ENCODE peak calls at places on chromosomes 13 and 19, in eight cellular contexts. One of them, this sample, is unnamed.

GRCh38 chr13:112998506-112999280 is 29.7 kb downstream of the MCF2L start:
- DNase-seq in nephron progenitor cell: no peak
- DNase-seq in sigmoid colon: no peak
- DNase-seq in ovary: peak; percentile 66
- DNase-seq in B cell: no peak
- DNase-seq in tibial artery: no peak
- DNase-seq in thyroid gland: no peak
- DNase-seq in astrocyte: no peak
- DNase-seq in this sample: no peak

GRCh38 chr13:30143671-30144400 is 163.5 kb downstream of the KATNAL1 start:
- DNase-seq in nephron progenitor cell: no peak
- DNase-seq in sigmoid colon: no peak
- DNase-seq in ovary: no peak
- DNase-seq in B cell: no peak
- DNase-seq in tibial artery: no peak
- DNase-seq in thyroid gland: no peak
- DNase-seq in astrocyte: peak; percentile 52
- DNase-seq in this sample: no peak

GRCh38 chr13:20873348-20873747 is 29.2 kb downstream of the XPO4 start:
- DNase-seq in nephron progenitor cell: no peak
- DNase-seq in sigmoid colon: no peak
- DNase-seq in ovary: no peak
- DNase-seq in B cell: no peak
- DNase-seq in tibial artery: no peak
- DNase-seq in thyroid gland: no peak
- DNase-seq in astrocyte: peak; percentile 60
- DNase-seq in this sample: no peak

GRCh38 chr13:41610426-41610825 is 153.1 kb downstream of the RGCC start:
- DNase-seq in nephron progenitor cell: no peak
- DNase-seq in sigmoid colon: no peak
- DNase-seq in ovary: no peak
- DNase-seq in B cell: no peak
- DNase-seq in tibial artery: no peak
- DNase-seq in thyroid gland: peak; percentile 59
- DNase-seq in astrocyte: peak; percentile 93
- DNase-seq in this sample: no peak

GRCh38 chr19:29510701-29511265 is 15.0 kb upstream of the VSTM2B start:
- DNase-seq in nephron progenitor cell: peak; percentile 28
- DNase-seq in sigmoid colon: peak; percentile 40
- DNase-seq in ovary: no peak
- DNase-seq in B cell: no peak
- DNase-seq in tibial artery: no peak
- DNase-seq in thyroid gland: no peak
- DNase-seq in astrocyte: no peak
- DNase-seq in this sample: no peak

GRCh38 chr13:27792393-27793218 is at the start of gene GSX1:
- DNase-seq in nephron progenitor cell: peak; percentile 90
- DNase-seq in sigmoid colon: no peak
- DNase-seq in ovary: peak; percentile 61
- DNase-seq in B cell: no peak
- DNase-seq in tibial artery: no peak
- DNase-seq in thyroid gland: peak; percentile 68
- DNase-seq in astrocyte: peak; percentile 63
- DNase-seq in this sample: peak; percentile 19

GRCh38 chr19:15195381-15195964 is 5.3 kb downstream of the NOTCH3 start:
- DNase-seq in nephron progenitor cell: peak; percentile 74
- DNase-seq in sigmoid colon: no peak
- DNase-seq in ovary: peak; percentile 50
- DNase-seq in B cell: no peak
- DNase-seq in tibial artery: peak; percentile 97
- DNase-seq in thyroid gland: peak; percentile 72
- DNase-seq in astrocyte: peak; percentile 42
- DNase-seq in this sample: no peak

GRCh38 chr13:31072041-31072440 is 89.7 kb downstream of the HSPH1 start:
- DNase-seq in nephron progenitor cell: no peak
- DNase-seq in sigmoid colon: no peak
- DNase-seq in ovary: no peak
- DNase-seq in B cell: no peak
- DNase-seq in tibial artery: no peak
- DNase-seq in thyroid gland: no peak
- DNase-seq in astrocyte: peak; percentile 27
- DNase-seq in this sample: no peak

GRCh38 chr13:77832339-77833100 is 86.1 kb downstream of the EDNRB start:
- DNase-seq in nephron progenitor cell: no peak
- DNase-seq in sigmoid colon: no peak
- DNase-seq in ovary: no peak
- DNase-seq in B cell: no peak
- DNase-seq in tibial artery: no peak
- DNase-seq in thyroid gland: no peak
- DNase-seq in astrocyte: peak; percentile 26
- DNase-seq in this sample: no peak

GRCh38 chr13:30051531-30052060 is 201.2 kb upstream of the UBL3 start:
- DNase-seq in nephron progenitor cell: no peak
- DNase-seq in sigmoid colon: no peak
- DNase-seq in ovary: no peak
- DNase-seq in B cell: no peak
- DNase-seq in tibial artery: no peak
- DNase-seq in thyroid gland: no peak
- DNase-seq in astrocyte: no peak
- DNase-seq in this sample: no peak

GRCh38 chr13:113762075-113762474 is 3.0 kb downstream of the TMEM255B start:
- DNase-seq in nephron progenitor cell: no peak
- DNase-seq in sigmoid colon: no peak
- DNase-seq in ovary: no peak
- DNase-seq in B cell: no peak
- DNase-seq in tibial artery: no peak
- DNase-seq in thyroid gland: no peak
- DNase-seq in astrocyte: no peak
- DNase-seq in this sample: no peak

GRCh38 chr13:99434258-99434788 is 66.9 kb upstream of the TM9SF2 start:
- DNase-seq in nephron progenitor cell: no peak
- DNase-seq in sigmoid colon: no peak
- DNase-seq in ovary: no peak
- DNase-seq in B cell: peak; percentile 64
- DNase-seq in tibial artery: no peak
- DNase-seq in thyroid gland: no peak
- DNase-seq in astrocyte: no peak
- DNase-seq in this sample: no peak

GRCh38 chr13:113083402-113084061 is 22.1 kb upstream of the F7 start:
- DNase-seq in nephron progenitor cell: no peak
- DNase-seq in sigmoid colon: no peak
- DNase-seq in ovary: no peak
- DNase-seq in B cell: no peak
- DNase-seq in tibial artery: no peak
- DNase-seq in thyroid gland: peak; percentile 95
- DNase-seq in astrocyte: peak; percentile 12
- DNase-seq in this sample: peak; percentile 55

GRCh38 chr13:98142427-98143156 is at the start of gene FARP1:
- DNase-seq in nephron progenitor cell: peak; percentile 85
- DNase-seq in sigmoid colon: peak; percentile 86
- DNase-seq in ovary: peak; percentile 84
- DNase-seq in B cell: no peak
- DNase-seq in tibial artery: peak; percentile 88
- DNase-seq in thyroid gland: peak; percentile 87
- DNase-seq in astrocyte: peak; percentile 41
- DNase-seq in this sample: peak; percentile 35

GRCh38 chr19:52170863-52171320 is 529 bp downstream of the ZNF836 start:
- DNase-seq in nephron progenitor cell: peak; percentile 52
- DNase-seq in sigmoid colon: peak; percentile 67
- DNase-seq in ovary: peak; percentile 61
- DNase-seq in B cell: no peak
- DNase-seq in tibial artery: peak; percentile 66
- DNase-seq in thyroid gland: peak; percentile 20
- DNase-seq in astrocyte: no peak
- DNase-seq in this sample: no peak

GRCh38 chr13:113124211-113125025 is 1.8 kb downstream of the F10 start:
- DNase-seq in nephron progenitor cell: no peak
- DNase-seq in sigmoid colon: no peak
- DNase-seq in ovary: peak; percentile 22
- DNase-seq in B cell: no peak
- DNase-seq in tibial artery: peak; percentile 53
- DNase-seq in thyroid gland: no peak
- DNase-seq in astrocyte: no peak
- DNase-seq in this sample: no peak

GRCh38 chr19:55109527-55110291 is 7.7 kb downstream of the PPP1R12C start:
- DNase-seq in nephron progenitor cell: no peak
- DNase-seq in sigmoid colon: peak; percentile 63
- DNase-seq in ovary: no peak
- DNase-seq in B cell: no peak
- DNase-seq in tibial artery: no peak
- DNase-seq in thyroid gland: no peak
- DNase-seq in astrocyte: no peak
- DNase-seq in this sample: no peak

GRCh38 chr13:80454245-80454644 is 113.3 kb upstream of the SPRY2 start:
- DNase-seq in nephron progenitor cell: no peak
- DNase-seq in sigmoid colon: no peak
- DNase-seq in ovary: no peak
- DNase-seq in B cell: peak; percentile 43
- DNase-seq in tibial artery: no peak
- DNase-seq in thyroid gland: no peak
- DNase-seq in astrocyte: peak; percentile 65
- DNase-seq in this sample: no peak

GRCh38 chr13:59531571-59532091 is 632.1 kb downstream of the DIAPH3 start:
- DNase-seq in nephron progenitor cell: no peak
- DNase-seq in sigmoid colon: peak; percentile 88
- DNase-seq in ovary: peak; percentile 51
- DNase-seq in B cell: no peak
- DNase-seq in tibial artery: peak; percentile 82
- DNase-seq in thyroid gland: peak; percentile 96
- DNase-seq in astrocyte: peak; percentile 82
- DNase-seq in this sample: peak; percentile 27

GRCh38 chr19:416416-416815 is 7.5 kb upstream of the C2CD4C start:
- DNase-seq in nephron progenitor cell: no peak
- DNase-seq in sigmoid colon: no peak
- DNase-seq in ovary: no peak
- DNase-seq in B cell: no peak
- DNase-seq in tibial artery: no peak
- DNase-seq in thyroid gland: no peak
- DNase-seq in astrocyte: no peak
- DNase-seq in this sample: no peak

GRCh38 chr13:78732445-78733017 is 73.6 kb upstream of the OBI1 start:
- DNase-seq in nephron progenitor cell: no peak
- DNase-seq in sigmoid colon: no peak
- DNase-seq in ovary: no peak
- DNase-seq in B cell: no peak
- DNase-seq in tibial artery: no peak
- DNase-seq in thyroid gland: no peak
- DNase-seq in astrocyte: no peak
- DNase-seq in this sample: no peak

GRCh38 chr19:6802336-6803035 is 30.0 kb downstream of the VAV1 start:
- DNase-seq in nephron progenitor cell: no peak
- DNase-seq in sigmoid colon: peak; percentile 67
- DNase-seq in ovary: no peak
- DNase-seq in B cell: peak; percentile 85
- DNase-seq in tibial artery: peak; percentile 71
- DNase-seq in thyroid gland: peak; percentile 3
- DNase-seq in astrocyte: no peak
- DNase-seq in this sample: peak; percentile 16

GRCh38 chr19:46372901-46373572 is 26.1 kb downstream of the PPP5C start:
- DNase-seq in nephron progenitor cell: no peak
- DNase-seq in sigmoid colon: peak; percentile 64
- DNase-seq in ovary: peak; percentile 20
- DNase-seq in B cell: no peak
- DNase-seq in tibial artery: peak; percentile 72
- DNase-seq in thyroid gland: peak; percentile 28
- DNase-seq in astrocyte: peak; percentile 47
- DNase-seq in this sample: no peak
- TF ChIP-seq CTCF in nephron progenitor cell: no peak
- TF ChIP-seq CTCF in sigmoid colon: no peak
- TF ChIP-seq CTCF in ovary: no peak
- TF ChIP-seq CTCF in B cell: no peak
- TF ChIP-seq CTCF in tibial artery: no peak
- TF ChIP-seq CTCF in thyroid gland: no peak
- TF ChIP-seq CTCF in astrocyte: peak; percentile 18
- TF ChIP-seq CTCF in this sample: no peak

GRCh38 chr19:44748426-44749254 is at the start of gene BCL3:
- DNase-seq in nephron progenitor cell: peak; percentile 52
- DNase-seq in sigmoid colon: peak; percentile 80
- DNase-seq in ovary: peak; percentile 74
- DNase-seq in B cell: peak; percentile 79
- DNase-seq in tibial artery: peak; percentile 85
- DNase-seq in thyroid gland: peak; percentile 70
- DNase-seq in astrocyte: no peak
- DNase-seq in this sample: no peak
- TF ChIP-seq CTCF in nephron progenitor cell: no peak
- TF ChIP-seq CTCF in sigmoid colon: no peak
- TF ChIP-seq CTCF in ovary: no peak
- TF ChIP-seq CTCF in B cell: no peak
- TF ChIP-seq CTCF in tibial artery: no peak
- TF ChIP-seq CTCF in thyroid gland: no peak
- TF ChIP-seq CTCF in astrocyte: no peak
- TF ChIP-seq CTCF in this sample: no peak

GRCh38 chr19:13574933-13575332 is 68.7 kb upstream of the CACNA1A start:
- DNase-seq in nephron progenitor cell: peak; percentile 24
- DNase-seq in sigmoid colon: no peak
- DNase-seq in ovary: no peak
- DNase-seq in B cell: no peak
- DNase-seq in tibial artery: no peak
- DNase-seq in thyroid gland: no peak
- DNase-seq in astrocyte: no peak
- DNase-seq in this sample: no peak
- TF ChIP-seq CTCF in nephron progenitor cell: peak; percentile 35
- TF ChIP-seq CTCF in sigmoid colon: no peak
- TF ChIP-seq CTCF in ovary: no peak
- TF ChIP-seq CTCF in B cell: no peak
- TF ChIP-seq CTCF in tibial artery: no peak
- TF ChIP-seq CTCF in thyroid gland: no peak
- TF ChIP-seq CTCF in astrocyte: no peak
- TF ChIP-seq CTCF in this sample: no peak

DNA sequence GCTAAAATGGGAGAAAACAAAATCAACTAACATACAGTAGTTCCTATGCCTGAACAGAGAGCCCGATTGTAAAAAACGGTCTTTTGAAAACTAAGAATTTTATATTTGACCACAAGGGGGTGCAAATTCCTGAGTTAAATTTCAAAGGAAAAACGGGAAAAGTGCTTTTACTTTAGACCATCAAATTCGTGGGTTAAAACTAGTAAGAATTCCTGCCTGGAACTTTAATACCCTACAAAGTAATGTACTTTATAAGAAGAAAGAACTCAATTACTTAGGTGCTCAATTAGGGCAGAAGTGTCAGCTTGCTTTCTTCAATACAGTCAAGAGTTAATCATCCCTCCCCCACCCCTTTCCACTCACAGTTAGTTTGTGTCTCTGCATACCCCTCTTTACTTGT is 69.8 kb downstream of the KCNRG start:
- DNase-seq in nephron progenitor cell: peak; percentile 5
- DNase-seq in sigmoid colon: no peak
- DNase-seq in ovary: no peak
- DNase-seq in B cell: no peak
- DNase-seq in tibial artery: no peak
- DNase-seq in thyroid gland: no peak
- DNase-seq in astrocyte: no peak
- DNase-seq in this sample: no peak
- TF ChIP-seq CTCF in nephron progenitor cell: peak; percentile 63
- TF ChIP-seq CTCF in sigmoid colon: peak; percentile 60
- TF ChIP-seq CTCF in ovary: peak; percentile 51
- TF ChIP-seq CTCF in B cell: peak; percentile 81
- TF ChIP-seq CTCF in tibial artery: peak; percentile 69
- TF ChIP-seq CTCF in thyroid gland: no peak
- TF ChIP-seq CTCF in astrocyte: peak; percentile 51
- TF ChIP-seq CTCF in this sample: peak; percentile 50

GRCh38 chr19:13883665-13884064 is 6.7 kb downstream of the NANOS3 start:
- DNase-seq in nephron progenitor cell: no peak
- DNase-seq in sigmoid colon: no peak
- DNase-seq in ovary: no peak
- DNase-seq in B cell: no peak
- DNase-seq in tibial artery: no peak
- DNase-seq in thyroid gland: no peak
- DNase-seq in astrocyte: no peak
- DNase-seq in this sample: no peak
- TF ChIP-seq CTCF in nephron progenitor cell: no peak
- TF ChIP-seq CTCF in sigmoid colon: no peak
- TF ChIP-seq CTCF in ovary: no peak
- TF ChIP-seq CTCF in B cell: no peak
- TF ChIP-seq CTCF in tibial artery: no peak
- TF ChIP-seq CTCF in thyroid gland: no peak
- TF ChIP-seq CTCF in astrocyte: peak; percentile 11
- TF ChIP-seq CTCF in this sample: no peak